ENCODE peak calls at places on chromosomes 12 and 14, in nine cellular contexts. B is tibial nerve, X is HepG2, Q is upper lobe of left lung, U is stomach, N is A549, P is ovary, I is GM12878, V is sigmoid colon. J is an unnamed sample.

GRCh38 chr12:98126637-98127335 is 388.6 kb upstream of the TMPO start:
- DNase-seq in B (no peak), X (peak), Q (no peak), U (no peak), N (no peak), P (no peak), I (no peak), V (no peak), J (no peak)

GRCh38 chr12:95918194-95918993 is 24.0 kb downstream of the CCDC38 start:
- DNase-seq in B (peak), X (peak), Q (peak), U (peak), N (peak), P (peak), I (no peak), V (no peak), J (peak)

GRCh38 chr12:76946451-76946850 is 67.6 kb upstream of the CSRP2 start:
- DNase-seq in B (no peak), X (no peak), Q (no peak), U (no peak), N (no peak), P (no peak), I (no peak), V (no peak), J (no peak)

GRCh38 chr12:47813491-47814196 is 6.1 kb downstream of the HDAC7 start:
- DNase-seq in B (no peak), X (no peak), Q (no peak), U (no peak), N (no peak), P (peak), I (no peak), V (no peak), J (peak)

GRCh38 chr12:14949631-14950030 is 11.3 kb upstream of the ERP27 start:
- DNase-seq in B (no peak), X (no peak), Q (no peak), U (no peak), N (no peak), P (no peak), I (no peak), V (no peak), J (no peak)

GRCh38 chr12:26874501-26875296 is 41.7 kb upstream of the ITPR2 start:
- DNase-seq in B (no peak), X (no peak), Q (peak), U (no peak), N (no peak), P (no peak), I (peak), V (no peak), J (no peak)

GRCh38 chr12:27002141-27002540 is 12.0 kb downstream of the TM7SF3 start:
- DNase-seq in B (no peak), X (no peak), Q (no peak), U (no peak), N (no peak), P (no peak), I (no peak), V (no peak), J (no peak)

GRCh38 chr14:24392327-24393098 is 6.3 kb upstream of the NYNRIN start:
- DNase-seq in B (no peak), X (no peak), Q (no peak), U (no peak), N (peak), P (no peak), I (no peak), V (no peak), J (no peak)

GRCh38 chr12:105933671-105934665 is 204.8 kb downstream of the NUAK1 start:
- DNase-seq in B (no peak), X (no peak), Q (no peak), U (no peak), N (peak), P (peak), I (no peak), V (peak), J (peak)

GRCh38 chr14:92317511-92317910 is 5.5 kb upstream of the SLC24A4 start:
- DNase-seq in B (no peak), X (no peak), Q (no peak), U (no peak), N (no peak), P (no peak), I (no peak), V (no peak), J (no peak)

GRCh38 chr14:88380405-88380804 is 5.1 kb upstream of the SPATA7 start:
- DNase-seq in B (no peak), X (no peak), Q (no peak), U (no peak), N (peak), P (no peak), I (no peak), V (no peak), J (no peak)

GRCh38 chr12:43294881-43295280 is 257.1 kb downstream of the ADAMTS20 start:
- DNase-seq in B (no peak), X (no peak), Q (no peak), U (no peak), N (no peak), P (no peak), I (no peak), V (no peak), J (no peak)

GRCh38 chr12:53223006-53223305 is 9.1 kb downstream of the RARG start:
- DNase-seq in B (no peak), X (no peak), Q (no peak), U (no peak), N (no peak), P (no peak), I (no peak), V (no peak), J (no peak)

GRCh38 chr12:34396006-34396860 is 373.9 kb downstream of the ALG10 start:
- DNase-seq in B (no peak), X (no peak), Q (peak), U (peak), N (no peak), P (peak), I (no peak), V (peak), J (peak)

GRCh38 chr14:45089813-45090212 is 5.9 kb downstream of the PRPF39 start:
- DNase-seq in B (no peak), X (no peak), Q (no peak), U (no peak), N (no peak), P (no peak), I (no peak), V (no peak), J (no peak)

GRCh38 chr12:96078281-96078761 is 42.9 kb upstream of the LTA4H start:
- DNase-seq in B (no peak), X (no peak), Q (peak), U (peak), N (no peak), P (peak), I (no peak), V (peak), J (no peak)

GRCh38 chr12:6787309-6787708 is 2.0 kb upstream of the CD4 start:
- DNase-seq in B (no peak), X (no peak), Q (no peak), U (no peak), N (no peak), P (no peak), I (no peak), V (no peak), J (no peak)

GRCh38 chr12:27272375-27273028 is 28.4 kb downstream of the STK38L start:
- DNase-seq in B (no peak), X (peak), Q (no peak), U (no peak), N (no peak), P (no peak), I (no peak), V (no peak), J (no peak)

GRCh38 chr12:1812650-1813302 is 7.6 kb upstream of the LRTM2 start:
- DNase-seq in B (peak), X (peak), Q (peak), U (peak), N (no peak), P (no peak), I (no peak), V (no peak), J (no peak)

GRCh38 chr12:27463826-27464554 is 17.5 kb downstream of the SMCO2 start:
- DNase-seq in B (no peak), X (no peak), Q (peak), U (no peak), N (no peak), P (peak), I (no peak), V (peak), J (no peak)

GRCh38 chr14:68418192-68419118 is 374.4 kb downstream of the ZFP36L1 start:
- DNase-seq in B (no peak), X (no peak), Q (no peak), U (no peak), N (no peak), P (no peak), I (no peak), V (no peak), J (no peak)

GRCh38 chr14:68417007-68417659 is 375.7 kb downstream of the ZFP36L1 start:
- DNase-seq in B (no peak), X (no peak), Q (peak), U (peak), N (no peak), P (no peak), I (no peak), V (no peak), J (no peak)

GRCh38 chr14:68420354-68420753 is 372.5 kb downstream of the ZFP36L1 start:
- DNase-seq in B (no peak), X (no peak), Q (no peak), U (no peak), N (no peak), P (no peak), I (no peak), V (no peak), J (no peak)

GRCh38 chr14:68412505-68413496 is 380.1 kb downstream of the ZFP36L1 start:
- DNase-seq in B (no peak), X (no peak), Q (no peak), U (no peak), N (peak), P (no peak), I (no peak), V (no peak), J (no peak)

GRCh38 chr14:68416156-68416555 is 376.7 kb downstream of the ZFP36L1 start:
- DNase-seq in B (no peak), X (no peak), Q (no peak), U (no peak), N (no peak), P (no peak), I (no peak), V (no peak), J (no peak)
- TF ChIP-seq EP300 in B (no peak), X (no peak), Q (no peak), U (no peak), N (no peak), P (no peak), I (no peak), V (no peak), J (no peak)

GRCh38 chr14:23351681-23352505 is 794 bp downstream of the SLC22A17 start:
- DNase-seq in B (no peak), X (no peak), Q (no peak), U (no peak), N (no peak), P (no peak), I (no peak), V (no peak), J (no peak)
- TF ChIP-seq CTCF in B (no peak), X (peak), Q (no peak), U (no peak), N (no peak), P (no peak), I (no peak), V (no peak), J (no peak)

GRCh38 chr12:12159988-12160387 is 89.2 kb downstream of the BCL2L14 start:
- DNase-seq in B (no peak), X (no peak), Q (no peak), U (no peak), N (no peak), P (no peak), I (no peak), V (no peak), J (no peak)
- TF ChIP-seq EP300 in B (no peak), X (no peak), Q (no peak), U (no peak), N (no peak), P (no peak), I (no peak), V (no peak), J (no peak)

GRCh38 chr12:52083638-52083996 is 4.1 kb downstream of the SMIM41 start:
- DNase-seq in B (no peak), X (no peak), Q (no peak), U (no peak), N (no peak), P (no peak), I (no peak), V (no peak), J (no peak)
- TF ChIP-seq CTCF in B (no peak), X (no peak), Q (no peak), U (no peak), N (no peak), P (no peak), I (no peak), V (no peak), J (no peak)

DNA sequence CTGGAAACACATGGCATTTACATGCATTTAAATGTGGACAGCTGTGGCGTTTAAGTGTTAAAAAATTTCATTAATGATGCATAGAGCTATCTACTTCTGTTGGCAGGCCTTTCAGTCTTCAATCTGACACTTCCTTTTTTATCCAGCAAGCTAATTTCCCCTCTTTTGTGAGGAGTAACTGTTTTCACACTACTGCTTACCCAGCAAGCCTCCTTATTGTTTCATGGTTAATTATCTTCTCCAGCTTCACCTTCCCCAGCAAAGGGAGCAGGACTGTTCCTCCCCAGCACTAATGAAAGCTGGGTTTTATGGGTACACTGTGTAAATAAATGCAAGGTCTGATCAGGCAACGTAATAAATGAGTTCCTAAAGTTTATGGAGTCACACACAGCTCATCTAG is 129.4 kb upstream of the NPAS3 start:
- DNase-seq in B (no peak), X (no peak), Q (no peak), U (no peak), N (no peak), P (no peak), I (no peak), V (no peak), J (no peak)
- TF ChIP-seq EP300 in B (no peak), X (no peak), Q (no peak), U (no peak), N (no peak), P (no peak), I (no peak), V (no peak), J (no peak)

DNA sequence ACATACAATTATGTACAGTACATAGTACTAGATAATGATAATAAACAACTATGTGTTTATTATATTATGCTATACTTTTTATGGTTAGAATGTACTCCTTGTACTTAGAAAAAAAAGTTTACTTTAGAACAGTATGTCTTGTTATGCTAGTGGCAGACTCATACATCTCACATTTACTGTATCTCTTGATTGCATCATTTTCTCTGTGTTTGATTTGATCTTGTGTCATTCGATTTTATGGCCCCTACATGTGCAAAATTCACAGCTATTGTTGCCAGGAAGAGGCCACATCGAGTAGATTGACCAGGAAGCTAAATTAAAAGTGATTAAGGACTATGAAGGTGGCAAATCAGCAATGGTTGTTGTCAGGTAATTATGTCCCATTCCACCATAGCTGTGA is 153.0 kb downstream of the PCNX1 start:
- DNase-seq in B (no peak), X (no peak), Q (no peak), U (no peak), N (no peak), P (no peak), I (no peak), V (no peak), J (no peak)
- TF ChIP-seq CTCF in B (no peak), X (no peak), Q (no peak), U (no peak), N (no peak), P (no peak), I (no peak), V (no peak), J (no peak)

DNA sequence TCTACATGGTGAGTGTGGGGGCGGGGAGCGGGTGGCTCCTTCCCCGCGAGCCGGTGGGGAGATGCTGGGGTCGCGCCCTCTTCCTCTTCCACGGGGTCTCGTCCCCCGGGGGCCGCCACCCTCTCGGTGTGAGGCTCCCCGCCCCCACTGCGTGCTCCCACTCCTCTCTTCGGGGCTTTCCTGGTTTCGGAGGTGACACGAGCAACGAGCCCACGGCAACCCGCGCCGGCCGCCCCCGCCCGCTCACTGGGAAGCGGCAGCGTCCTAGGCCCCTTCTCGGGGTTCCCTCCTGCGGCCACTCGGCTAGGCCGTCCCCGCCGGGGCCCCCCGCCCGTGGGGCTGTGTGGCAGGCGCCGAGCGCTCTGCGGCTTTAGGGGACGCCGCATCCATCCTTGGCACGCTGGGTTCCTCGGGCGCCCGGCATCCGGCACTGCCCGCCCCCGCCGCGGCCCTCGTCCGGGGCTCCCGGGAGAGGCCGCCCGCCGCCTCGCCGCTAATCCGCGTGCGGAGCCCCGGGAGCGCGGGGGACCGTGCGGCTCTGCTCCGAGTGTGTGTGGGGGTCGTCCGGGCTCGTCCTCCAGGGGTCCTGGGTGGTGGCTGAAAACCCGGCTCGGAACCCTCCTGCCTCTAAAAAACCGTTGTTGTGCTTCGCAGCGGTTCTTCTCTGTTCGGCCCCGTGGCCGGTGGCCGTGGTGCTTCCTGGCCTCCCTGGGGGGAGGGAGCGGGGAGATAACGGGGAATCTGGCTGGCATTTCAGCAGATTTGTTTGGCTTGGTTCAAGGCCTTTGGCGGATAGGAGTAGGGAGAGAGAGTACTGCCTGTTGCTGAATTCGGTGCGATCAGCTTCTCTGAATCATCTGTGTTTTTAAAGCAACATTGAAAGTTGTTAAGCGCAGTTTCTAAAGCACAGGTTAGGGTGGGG is 998 bp downstream of the PCNX1 start:
- DNase-seq in B (peak), X (peak), Q (peak), U (peak), N (peak), P (peak), I (no peak), V (peak), J (peak)
- TF ChIP-seq EP300 in B (peak), X (no peak), Q (no peak), U (no peak), N (no peak), P (no peak), I (no peak), V (no peak), J (no peak)

DNA sequence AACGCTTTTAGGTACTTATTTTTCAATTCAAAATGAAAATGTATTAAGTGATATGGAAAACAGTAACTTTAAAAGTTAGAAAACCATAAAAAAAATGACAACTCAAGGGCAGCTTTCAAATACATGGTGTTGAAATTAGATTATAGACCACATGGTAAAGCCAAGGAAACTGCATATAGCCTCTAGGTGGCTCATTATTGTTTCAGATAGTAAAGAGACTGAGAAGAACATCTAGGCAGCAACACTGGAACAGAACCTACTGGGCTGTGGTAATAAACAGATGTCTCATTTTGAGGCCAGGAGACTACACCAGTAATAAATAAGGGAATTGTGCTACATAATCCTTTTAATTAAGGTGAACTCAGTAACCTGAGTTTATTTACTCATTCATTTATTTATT is 13.0 kb downstream of the FBXO33 start:
- DNase-seq in B (no peak), X (peak), Q (no peak), U (no peak), N (peak), P (no peak), I (no peak), V (no peak), J (no peak)
- TF ChIP-seq CTCF in B (no peak), X (no peak), Q (no peak), U (no peak), N (no peak), P (no peak), I (no peak), V (no peak), J (no peak)

DNA sequence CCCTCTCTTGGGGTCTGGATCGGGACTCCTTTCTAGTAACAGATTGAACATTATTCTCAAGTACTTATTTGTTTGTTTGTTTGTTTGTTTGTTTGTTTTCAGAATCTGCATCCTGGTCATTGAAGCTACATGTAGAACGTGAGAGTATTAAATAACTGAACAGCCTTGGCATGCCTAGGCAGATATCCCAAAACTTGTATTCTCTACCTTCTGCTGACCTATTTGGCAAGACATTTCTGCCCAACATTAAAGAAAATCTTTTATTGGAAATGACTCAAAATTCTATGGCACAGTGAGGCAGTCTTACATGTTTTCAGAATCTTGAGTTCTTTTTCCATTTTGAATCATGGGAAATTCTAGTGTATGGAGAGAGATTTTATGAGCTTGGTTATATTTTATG is 165.1 kb upstream of the CNOT2 start:
- DNase-seq in B (no peak), X (no peak), Q (no peak), U (no peak), N (no peak), P (no peak), I (no peak), V (no peak), J (no peak)
- TF ChIP-seq EP300 in B (no peak), X (no peak), Q (no peak), U (no peak), N (no peak), P (no peak), I (no peak), V (no peak), J (no peak)

GRCh38 chr14:104792945-104793702 is 2.4 kb downstream of the AKT1 start:
- DNase-seq in B (no peak), X (no peak), Q (no peak), U (no peak), N (no peak), P (no peak), I (no peak), V (no peak), J (no peak)
- TF ChIP-seq CTCF in B (no peak), X (no peak), Q (no peak), U (no peak), N (no peak), P (no peak), I (peak), V (no peak), J (no peak)